ENCODE peak calls at places on chromosomes 11 and 22, in five cellular contexts. One of them, this sample, is unnamed.
A peak's percentile ranks its signal among the peaks of the same experiment; 100 is the strongest.

GRCh38 chr22:17192186-17192585 is 27.0 kb downstream of the ADA2 start:
- DNase-seq in HFF-Myc: no peak
- DNase-seq in Caco-2: no peak
- DNase-seq in fibroblast of mammary gland: no peak
- DNase-seq in fibroblast of pulmonary artery: no peak
- DNase-seq in this sample: no peak

GRCh38 chr22:25942989-25943411 is 201.0 kb downstream of the MYO18B start:
- DNase-seq in HFF-Myc: no peak
- DNase-seq in Caco-2: no peak
- DNase-seq in fibroblast of mammary gland: no peak
- DNase-seq in fibroblast of pulmonary artery: no peak
- DNase-seq in this sample: no peak

GRCh38 chr11:15434529-15434928 is 319.8 kb downstream of the INSC start:
- DNase-seq in HFF-Myc: no peak
- DNase-seq in Caco-2: no peak
- DNase-seq in fibroblast of mammary gland: no peak
- DNase-seq in fibroblast of pulmonary artery: no peak
- DNase-seq in this sample: no peak

GRCh38 chr11:27876209-27876775 is 176.0 kb upstream of the BDNF start:
- DNase-seq in HFF-Myc: no peak
- DNase-seq in Caco-2: no peak
- DNase-seq in fibroblast of mammary gland: no peak
- DNase-seq in fibroblast of pulmonary artery: no peak
- DNase-seq in this sample: no peak

GRCh38 chr22:25232301-25232700 is 12.9 kb downstream of the CRYBB2 start:
- DNase-seq in HFF-Myc: no peak
- DNase-seq in Caco-2: no peak
- DNase-seq in fibroblast of mammary gland: peak; percentile 28
- DNase-seq in fibroblast of pulmonary artery: peak; percentile 36
- DNase-seq in this sample: no peak

GRCh38 chr11:117045956-117046355 is 52.3 kb downstream of the SIK3 start:
- DNase-seq in HFF-Myc: no peak
- DNase-seq in Caco-2: no peak
- DNase-seq in fibroblast of mammary gland: peak; percentile 77
- DNase-seq in fibroblast of pulmonary artery: peak; percentile 92
- DNase-seq in this sample: no peak

GRCh38 chr11:125401746-125402145 is 94.3 kb downstream of the FEZ1 start:
- DNase-seq in HFF-Myc: no peak
- DNase-seq in Caco-2: no peak
- DNase-seq in fibroblast of mammary gland: no peak
- DNase-seq in fibroblast of pulmonary artery: peak; percentile 21
- DNase-seq in this sample: no peak

GRCh38 chr11:66172146-66172545 is 96.3 kb upstream of the RAB1B start:
- DNase-seq in HFF-Myc: no peak
- DNase-seq in Caco-2: no peak
- DNase-seq in fibroblast of mammary gland: peak; percentile 77
- DNase-seq in fibroblast of pulmonary artery: peak; percentile 50
- DNase-seq in this sample: no peak

GRCh38 chr22:47610766-47611165 is 848.3 kb downstream of the TBC1D22A start:
- DNase-seq in HFF-Myc: no peak
- DNase-seq in Caco-2: no peak
- DNase-seq in fibroblast of mammary gland: no peak
- DNase-seq in fibroblast of pulmonary artery: no peak
- DNase-seq in this sample: no peak

GRCh38 chr11:17547051-17547577 is at the start of gene OTOG:
- DNase-seq in HFF-Myc: no peak
- DNase-seq in Caco-2: peak; percentile 79
- DNase-seq in fibroblast of mammary gland: peak; percentile 12
- DNase-seq in fibroblast of pulmonary artery: no peak
- DNase-seq in this sample: no peak

GRCh38 chr11:76587810-76588454 is 82.6 kb downstream of the LRRC32 start:
- DNase-seq in HFF-Myc: no peak
- DNase-seq in Caco-2: no peak
- DNase-seq in fibroblast of mammary gland: no peak
- DNase-seq in fibroblast of pulmonary artery: no peak
- DNase-seq in this sample: no peak

GRCh38 chr11:76592025-76592914 is 78.3 kb downstream of the LRRC32 start:
- DNase-seq in HFF-Myc: no peak
- DNase-seq in Caco-2: no peak
- DNase-seq in fibroblast of mammary gland: no peak
- DNase-seq in fibroblast of pulmonary artery: no peak
- DNase-seq in this sample: no peak

GRCh38 chr11:66542362-66542761 is 3.5 kb downstream of the ZDHHC24 start:
- DNase-seq in HFF-Myc: no peak
- DNase-seq in Caco-2: no peak
- DNase-seq in fibroblast of mammary gland: peak; percentile 61
- DNase-seq in fibroblast of pulmonary artery: peak; percentile 20
- DNase-seq in this sample: no peak

GRCh38 chr11:109203176-109203575 is 218.8 kb upstream of the C11orf87 start:
- DNase-seq in HFF-Myc: no peak
- DNase-seq in Caco-2: no peak
- DNase-seq in fibroblast of mammary gland: no peak
- DNase-seq in fibroblast of pulmonary artery: no peak
- DNase-seq in this sample: no peak

GRCh38 chr11:3942160-3942955 is 86.9 kb downstream of the STIM1 start:
- DNase-seq in HFF-Myc: no peak
- DNase-seq in Caco-2: no peak
- DNase-seq in fibroblast of mammary gland: no peak
- DNase-seq in fibroblast of pulmonary artery: no peak
- DNase-seq in this sample: no peak

GRCh38 chr11:789951-790350 is at the start of gene CEND1:
- DNase-seq in HFF-Myc: no peak
- DNase-seq in Caco-2: no peak
- DNase-seq in fibroblast of mammary gland: peak; percentile 48
- DNase-seq in fibroblast of pulmonary artery: peak; percentile 49
- DNase-seq in this sample: no peak

GRCh38 chr11:39768214-39768613 is 1691.2 kb downstream of the LRRC4C start:
- DNase-seq in HFF-Myc: no peak
- DNase-seq in Caco-2: no peak
- DNase-seq in fibroblast of mammary gland: no peak
- DNase-seq in fibroblast of pulmonary artery: no peak
- DNase-seq in this sample: no peak

GRCh38 chr11:37841016-37841415 is 1243.0 kb upstream of the RAG2 start:
- DNase-seq in HFF-Myc: no peak
- DNase-seq in Caco-2: peak; percentile 76
- DNase-seq in fibroblast of mammary gland: no peak
- DNase-seq in fibroblast of pulmonary artery: no peak
- DNase-seq in this sample: no peak

GRCh38 chr11:82494988-82495432 is 238.7 kb downstream of the FAM181B start:
- DNase-seq in HFF-Myc: no peak
- DNase-seq in Caco-2: no peak
- DNase-seq in fibroblast of mammary gland: peak; percentile 5
- DNase-seq in fibroblast of pulmonary artery: no peak
- DNase-seq in this sample: no peak

GRCh38 chr11:115886111-115886733 is 382.0 kb upstream of the CADM1 start:
- DNase-seq in HFF-Myc: no peak
- DNase-seq in Caco-2: no peak
- DNase-seq in fibroblast of mammary gland: no peak
- DNase-seq in fibroblast of pulmonary artery: no peak
- DNase-seq in this sample: no peak

DNA sequence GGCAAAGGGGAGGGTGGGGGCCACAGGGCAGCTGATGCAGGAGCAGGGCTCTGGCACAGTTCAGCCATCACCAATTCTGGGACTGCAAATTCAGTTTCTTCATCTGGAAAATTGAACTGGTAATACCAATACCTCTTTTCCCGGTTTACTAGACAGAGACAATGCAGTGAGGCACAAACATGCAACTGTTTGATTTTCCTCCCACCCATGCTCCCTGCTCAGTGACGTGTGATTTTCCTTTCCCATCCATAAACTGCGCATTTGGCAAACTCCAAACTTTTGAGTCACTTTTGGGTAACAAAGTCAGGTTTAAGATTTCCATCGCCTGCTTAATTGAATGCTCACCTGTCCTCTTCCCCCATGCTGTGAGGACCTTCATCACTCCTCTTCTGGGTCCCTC is 23.2 kb downstream of the P2RY2 start:
- DNase-seq in HFF-Myc: no peak
- DNase-seq in Caco-2: peak; percentile 30
- DNase-seq in fibroblast of mammary gland: no peak
- DNase-seq in fibroblast of pulmonary artery: no peak
- DNase-seq in this sample: no peak
- TF ChIP-seq CTCF in HFF-Myc: no peak
- TF ChIP-seq CTCF in Caco-2: no peak
- TF ChIP-seq CTCF in fibroblast of mammary gland: no peak
- TF ChIP-seq CTCF in fibroblast of pulmonary artery: no peak
- TF ChIP-seq CTCF in this sample: no peak

GRCh38 chr11:120137611-120138521 is at the start of gene TRIM29:
- DNase-seq in HFF-Myc: no peak
- DNase-seq in Caco-2: peak; percentile 72
- DNase-seq in fibroblast of mammary gland: no peak
- DNase-seq in fibroblast of pulmonary artery: no peak
- DNase-seq in this sample: no peak
- H3K4me3 ChIP-seq in HFF-Myc: no peak within 1 kb of the TSS
- H3K4me3 ChIP-seq in Caco-2: no peak within 1 kb of the TSS
- H3K4me3 ChIP-seq in fibroblast of mammary gland: no peak within 1 kb of the TSS
- H3K4me3 ChIP-seq in fibroblast of pulmonary artery: no peak within 1 kb of the TSS
- H3K4me3 ChIP-seq in this sample: no peak within 1 kb of the TSS

GRCh38 chr11:69454018-69454417 is 27.4 kb upstream of the LINC01488 start:
- DNase-seq in HFF-Myc: no peak
- DNase-seq in Caco-2: peak; percentile 44
- DNase-seq in fibroblast of mammary gland: no peak
- DNase-seq in fibroblast of pulmonary artery: no peak
- DNase-seq in this sample: no peak

GRCh38 chr11:69455969-69456368 is 25.5 kb upstream of the LINC01488 start:
- DNase-seq in HFF-Myc: no peak
- DNase-seq in Caco-2: no peak
- DNase-seq in fibroblast of mammary gland: no peak
- DNase-seq in fibroblast of pulmonary artery: no peak
- DNase-seq in this sample: no peak

GRCh38 chr11:69459848-69460539 is 21.5 kb upstream of the LINC01488 start:
- DNase-seq in HFF-Myc: no peak
- DNase-seq in Caco-2: peak; percentile 57
- DNase-seq in fibroblast of mammary gland: no peak
- DNase-seq in fibroblast of pulmonary artery: no peak
- DNase-seq in this sample: no peak

GRCh38 chr11:69453151-69453550 is 28.3 kb upstream of the LINC01488 start:
- DNase-seq in HFF-Myc: no peak
- DNase-seq in Caco-2: no peak
- DNase-seq in fibroblast of mammary gland: no peak
- DNase-seq in fibroblast of pulmonary artery: no peak
- DNase-seq in this sample: no peak

GRCh38 chr11:69456712-69457111 is 24.8 kb upstream of the LINC01488 start:
- DNase-seq in HFF-Myc: no peak
- DNase-seq in Caco-2: no peak
- DNase-seq in fibroblast of mammary gland: no peak
- DNase-seq in fibroblast of pulmonary artery: no peak
- DNase-seq in this sample: no peak
- TF ChIP-seq CTCF in HFF-Myc: no peak
- TF ChIP-seq CTCF in Caco-2: no peak
- TF ChIP-seq CTCF in fibroblast of mammary gland: no peak
- TF ChIP-seq CTCF in fibroblast of pulmonary artery: no peak
- TF ChIP-seq CTCF in this sample: no peak

DNA sequence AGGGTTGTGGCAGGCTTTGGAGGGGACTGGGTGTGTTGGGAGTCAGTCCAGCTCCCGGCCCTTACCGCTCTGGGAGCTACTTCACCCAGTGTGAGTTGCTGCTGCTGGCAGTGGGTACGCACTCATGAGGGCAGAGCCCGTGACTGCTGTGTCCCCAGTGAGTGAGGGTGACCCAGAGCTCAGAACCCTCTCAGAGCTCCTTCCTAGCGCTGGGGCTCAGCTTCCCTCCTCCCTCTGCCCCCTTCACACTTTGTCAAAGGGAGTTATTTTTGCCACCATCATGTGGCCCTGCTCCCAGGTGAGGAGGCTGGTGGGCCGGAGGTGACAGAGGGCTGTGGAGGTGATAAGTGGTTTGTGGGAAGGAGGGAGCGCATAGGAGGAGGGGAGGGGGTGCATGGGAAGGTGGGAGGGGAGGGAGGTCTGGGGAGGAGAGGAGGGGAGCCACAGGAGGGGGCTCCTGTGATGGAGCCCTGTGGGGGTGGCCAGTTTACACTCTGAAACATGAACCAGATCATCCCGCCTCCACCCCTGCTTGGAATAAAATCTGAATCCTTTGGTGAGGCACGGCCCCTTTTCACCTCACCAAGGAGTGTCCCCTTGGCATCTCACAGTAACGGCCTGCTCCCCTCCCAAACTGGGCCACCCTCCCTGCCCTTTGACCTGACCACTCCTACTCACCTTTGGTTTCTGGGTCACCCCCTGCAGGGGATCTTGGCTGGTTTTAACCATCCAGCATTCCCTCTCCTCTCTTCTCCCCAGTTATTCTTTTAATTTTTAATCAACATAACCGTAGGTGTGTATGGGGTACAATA is 9.9 kb downstream of the NDUFV1 start:
- DNase-seq in HFF-Myc: no peak
- DNase-seq in Caco-2: peak; percentile 44
- DNase-seq in fibroblast of mammary gland: no peak
- DNase-seq in fibroblast of pulmonary artery: no peak
- DNase-seq in this sample: no peak
- H3K4me3 ChIP-seq in HFF-Myc: no peak overlapping the region
- H3K4me3 ChIP-seq in Caco-2: no peak overlapping the region
- H3K4me3 ChIP-seq in fibroblast of mammary gland: no peak overlapping the region
- H3K4me3 ChIP-seq in fibroblast of pulmonary artery: no peak overlapping the region
- H3K4me3 ChIP-seq in this sample: no peak overlapping the region

DNA sequence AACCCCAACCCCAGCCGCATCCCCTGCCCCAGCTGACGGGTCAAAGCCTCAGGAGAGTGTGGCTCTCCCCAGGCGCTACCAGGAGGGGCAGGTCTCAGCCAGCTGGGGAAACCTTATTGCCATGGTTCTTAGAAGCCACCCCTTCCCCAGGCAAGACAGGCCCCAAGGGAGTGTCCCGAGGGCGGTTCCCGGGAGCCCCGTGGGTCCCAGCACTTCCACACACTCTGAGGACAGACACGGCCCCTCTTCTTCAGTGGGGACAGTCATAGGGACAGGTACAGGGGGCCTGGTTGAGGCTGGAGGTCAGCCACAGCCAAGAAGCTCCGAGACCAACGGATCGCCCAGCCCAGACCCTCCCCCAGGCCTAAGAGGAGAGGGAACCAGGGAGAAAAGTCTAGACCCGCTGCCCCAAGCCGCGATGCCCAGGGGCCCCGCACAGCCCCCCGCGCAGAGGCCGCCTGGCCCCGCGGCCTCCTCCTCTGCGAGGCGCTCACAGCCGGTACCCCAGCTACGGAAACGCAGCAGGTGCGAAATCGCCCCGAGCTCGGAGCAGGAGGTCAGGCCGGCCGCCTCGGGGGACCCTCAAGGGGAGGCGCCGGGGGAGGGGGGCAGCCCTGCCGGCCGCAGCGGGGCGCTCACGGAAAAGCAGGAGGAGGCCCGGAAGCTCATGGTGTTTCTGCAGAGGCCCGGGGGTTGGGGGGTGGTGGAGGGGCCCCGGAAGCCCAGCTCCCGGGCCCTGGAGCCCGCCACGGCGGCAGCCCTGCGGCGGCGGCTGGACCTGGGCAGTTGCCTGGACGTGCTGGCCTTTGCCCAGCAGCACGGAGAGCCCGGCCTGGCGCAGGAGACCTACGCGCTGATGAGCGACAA is 2.6 kb downstream of the KLHDC7B start:
- DNase-seq in HFF-Myc: no peak
- DNase-seq in Caco-2: no peak
- DNase-seq in fibroblast of mammary gland: no peak
- DNase-seq in fibroblast of pulmonary artery: no peak
- DNase-seq in this sample: no peak
- TF ChIP-seq CTCF in HFF-Myc: no peak
- TF ChIP-seq CTCF in Caco-2: no peak
- TF ChIP-seq CTCF in fibroblast of mammary gland: no peak
- TF ChIP-seq CTCF in fibroblast of pulmonary artery: no peak
- TF ChIP-seq CTCF in this sample: no peak